ENCODE peak calls at places on chromosomes 1 and 21, in five cellular contexts. A is dorsolateral prefrontal cortex; C is endodermal cell; F is CD8-positive, alpha-beta memory T cell; W is fibroblast of mammary gland. T is an unnamed sample.

GRCh38 chr1:212973426-212973825 is 23.1 kb downstream of the VASH2 start:
- DNase-seq in A (no peak), C (no peak), F (no peak), W (no peak), T (no peak)

GRCh38 chr1:26278835-26279597 is 870 bp upstream of the SH3BGRL3 start:
- DNase-seq in A (no peak), C (no peak), F (no peak), W (peak; percentile 84), T (no peak)

GRCh38 chr1:228734881-228735801 is at the start of gene RHOU:
- DNase-seq in A (peak; percentile 90), C (peak; percentile 86), F (peak; percentile 58), W (peak; percentile 30), T (no peak)

GRCh38 chr1:3536395-3536794 is 74.9 kb downstream of the MEGF6 start:
- DNase-seq in A (no peak), C (no peak), F (no peak), W (no peak), T (no peak)

GRCh38 chr1:112247971-112248370 is 148.0 kb upstream of the CTTNBP2NL start:
- DNase-seq in A (no peak), C (no peak), F (no peak), W (no peak), T (no peak)

GRCh38 chr1:212956231-212956630 is 5.9 kb downstream of the VASH2 start:
- DNase-seq in A (no peak), C (no peak), F (no peak), W (no peak), T (no peak)

GRCh38 chr1:185215911-185216310 is 58.9 kb downstream of the SWT1 start:
- DNase-seq in A (no peak), C (no peak), F (no peak), W (peak; percentile 8), T (no peak)

GRCh38 chr1:167118188-167118587 is 24.3 kb downstream of the STYXL2 start:
- DNase-seq in A (no peak), C (no peak), F (no peak), W (no peak), T (no peak)

GRCh38 chr1:220791959-220792358 is 5.2 kb downstream of the MTARC1 start:
- DNase-seq in A (no peak), C (no peak), F (no peak), W (no peak), T (peak; percentile 60)

GRCh38 chr1:218460367-218460766 is 115.2 kb downstream of the TGFB2 start:
- DNase-seq in A (no peak), C (peak; percentile 70), F (no peak), W (peak; percentile 55), T (no peak)

GRCh38 chr1:178684111-178684510 is 40.9 kb upstream of the RALGPS2 start:
- DNase-seq in A (no peak), C (no peak), F (no peak), W (no peak), T (no peak)

GRCh38 chr21:15192243-15192642 is 127.4 kb upstream of the NRIP1 start:
- DNase-seq in A (no peak), C (no peak), F (no peak), W (peak; percentile 79), T (peak; percentile 85)

GRCh38 chr21:9839011-9839661 is 682.2 kb upstream of the TPTE start:
- DNase-seq in A (no peak), C (no peak), F (no peak), W (no peak), T (no peak)

GRCh38 chr1:153805042-153805745 is 30.0 kb downstream of the SLC27A3 start:
- DNase-seq in A (no peak), C (no peak), F (peak; percentile 66), W (peak; percentile 95), T (peak; percentile 67)

GRCh38 chr1:3918966-3919611 is 19.0 kb upstream of the C1orf174 start:
- DNase-seq in A (peak; percentile 21), C (no peak), F (no peak), W (no peak), T (no peak)

GRCh38 chr21:44531606-44532128 is 8.3 kb downstream of the KRTAP10-1 start:
- DNase-seq in A (peak; percentile 27), C (peak; percentile 33), F (no peak), W (no peak), T (no peak)

GRCh38 chr21:46621457-46622182 is 13.9 kb upstream of the PRMT2 start:
- DNase-seq in A (peak; percentile 86), C (no peak), F (no peak), W (no peak), T (no peak)

GRCh38 chr21:35527358-35527757 is 478.3 kb upstream of the RUNX1 start:
- DNase-seq in A (no peak), C (no peak), F (no peak), W (no peak), T (no peak)

DNA sequence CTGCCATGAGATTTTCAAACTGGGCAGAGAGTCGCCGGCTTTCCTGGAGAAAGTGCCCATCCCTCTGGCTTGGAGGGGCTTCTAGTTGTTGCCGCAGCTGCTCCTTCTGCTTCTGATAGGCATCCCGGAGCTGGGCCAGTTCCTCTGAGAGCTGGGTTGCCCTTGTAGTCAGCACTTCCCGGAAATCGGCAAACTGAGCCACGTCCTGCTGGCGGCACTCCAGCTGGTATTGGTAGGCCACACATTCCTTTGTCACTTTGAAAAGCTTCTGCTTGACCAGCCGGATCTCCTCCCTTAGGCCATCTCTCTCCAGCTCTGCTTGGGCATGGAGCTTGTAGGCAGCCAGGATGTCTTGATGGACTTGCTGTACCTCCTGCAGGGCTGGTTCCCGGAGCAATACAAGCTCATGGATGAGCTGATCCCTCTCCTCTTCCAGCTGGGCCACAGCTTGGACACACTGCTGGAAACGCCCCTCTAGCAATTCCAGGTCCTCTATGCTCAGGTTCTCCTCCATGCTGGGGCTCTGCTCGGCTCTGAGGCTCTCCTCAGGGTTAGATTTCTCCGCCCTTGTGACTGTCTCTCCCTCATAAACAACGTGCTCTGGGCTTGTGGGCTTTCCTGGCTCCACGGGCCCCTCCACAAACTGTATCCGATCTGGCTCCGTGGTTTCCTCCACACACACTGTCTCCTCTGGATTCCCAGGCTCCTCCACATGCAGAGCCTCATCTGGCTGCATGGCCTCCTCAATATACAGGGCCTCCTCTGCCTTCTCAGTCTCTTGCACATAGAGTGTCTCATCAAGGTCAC is 7.3 kb downstream of the SYNC start:
- DNase-seq in A (peak; percentile 50), C (peak; percentile 62), F (no peak), W (peak; percentile 69), T (no peak)
- H3K4me3 ChIP-seq in A (no peak overlapping the region), C (no peak overlapping the region), F (no peak overlapping the region), W (no peak overlapping the region), T (no peak overlapping the region)

GRCh38 chr1:197913495-197914276 is 3.5 kb upstream of the LHX9 start:
- DNase-seq in A (no peak), C (peak; percentile 66), F (no peak), W (no peak), T (no peak)
- H3K4me3 ChIP-seq in A (no peak overlapping the region), C (peak overlapping the region; percentile 74), F (no peak overlapping the region), W (no peak overlapping the region), T (no peak overlapping the region)

GRCh38 chr1:222894331-222894730 is 79.5 kb downstream of the DISP1 start:
- DNase-seq in A (no peak), C (no peak), F (no peak), W (no peak), T (no peak)

GRCh38 chr1:222891578-222891977 is 76.7 kb downstream of the DISP1 start:
- DNase-seq in A (no peak), C (no peak), F (no peak), W (no peak), T (no peak)

GRCh38 chr1:222890702-222891101 is 75.9 kb downstream of the DISP1 start:
- DNase-seq in A (no peak), C (no peak), F (no peak), W (no peak), T (no peak)

GRCh38 chr1:222893255-222893654 is 78.4 kb downstream of the DISP1 start:
- DNase-seq in A (peak; percentile 72), C (no peak), F (no peak), W (peak; percentile 55), T (no peak)

DNA sequence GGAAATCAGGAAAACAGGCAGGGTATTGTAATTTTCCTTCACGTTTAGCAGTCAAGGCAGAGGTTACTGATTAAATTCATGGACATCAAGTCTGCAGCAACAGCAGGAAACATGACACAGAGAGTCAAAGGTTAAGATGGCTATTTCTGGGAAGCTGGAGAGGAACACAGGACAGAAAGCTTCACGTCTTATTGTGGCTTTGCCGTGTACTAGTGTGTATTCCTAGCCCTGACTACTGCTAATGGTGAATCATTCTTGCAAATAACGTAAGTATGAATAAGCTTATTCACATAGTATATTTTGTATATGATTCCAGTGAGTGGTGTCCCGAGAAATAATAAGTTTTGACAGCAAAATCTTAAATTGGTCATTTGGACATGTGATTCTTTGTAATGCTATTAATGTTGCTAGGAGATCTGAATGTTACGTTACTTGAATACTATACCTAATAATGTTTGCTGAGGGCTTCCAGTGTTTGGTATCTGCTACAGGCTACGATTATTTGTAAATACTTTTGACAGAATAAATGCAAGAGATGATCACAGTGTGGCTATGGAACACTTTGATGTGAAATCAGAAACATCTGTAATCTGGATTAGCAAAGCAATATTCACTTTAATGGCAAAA is 77.4 kb downstream of the DISP1 start:
- DNase-seq in A (no peak), C (no peak), F (no peak), W (peak; percentile 95), T (peak; percentile 81)
- H3K4me3 ChIP-seq in A (no peak overlapping the region), C (no peak overlapping the region), F (no peak overlapping the region), W (no peak overlapping the region), T (no peak overlapping the region)

GRCh38 chr1:150322310-150322709 is 977 bp downstream of the PRPF3 start:
- DNase-seq in A (no peak), C (no peak), F (no peak), W (peak; percentile 48), T (no peak)
- H3K4me3 ChIP-seq in A (peak overlapping the region; percentile 72), C (peak overlapping the region; percentile 97), F (peak overlapping the region; percentile 79), W (peak overlapping the region; percentile 79), T (peak overlapping the region; percentile 95)

GRCh38 chr1:233655433-233655844 is 41.5 kb downstream of the KCNK1 start:
- DNase-seq in A (no peak), C (no peak), F (no peak), W (no peak), T (no peak)
- H3K4me3 ChIP-seq in A (no peak overlapping the region), C (no peak overlapping the region), F (no peak overlapping the region), W (no peak overlapping the region), T (no peak overlapping the region)

DNA sequence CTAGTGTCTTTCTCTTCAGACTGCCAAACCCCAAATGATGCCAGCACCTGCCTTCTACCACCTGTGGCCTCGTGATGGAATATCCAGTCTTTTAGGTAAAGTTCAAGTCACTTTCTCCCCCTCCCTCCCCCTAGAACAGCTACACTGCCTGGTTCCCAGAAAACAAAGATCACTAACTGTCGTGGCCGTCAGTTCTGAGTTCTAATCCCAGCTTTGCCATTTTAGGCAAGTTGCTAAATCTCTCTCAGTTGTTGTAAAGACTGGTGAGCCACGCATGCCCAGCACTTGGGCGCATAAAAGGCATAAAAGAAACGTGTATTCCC is 648 bp upstream of the TRAPPC3 start:
- DNase-seq in A (no peak), C (no peak), F (no peak), W (no peak), T (no peak)
- H3K4me3 ChIP-seq in A (peak overlapping the region; percentile 95), C (peak overlapping the region; percentile 62), F (peak overlapping the region; percentile 32), W (peak overlapping the region; percentile 10), T (no peak overlapping the region)

GRCh38 chr1:99808391-99809115 is 41.6 kb upstream of the AGL start:
- DNase-seq in A (no peak), C (peak; percentile 63), F (peak; percentile 2), W (peak; percentile 93), T (peak; percentile 88)
- H3K4me3 ChIP-seq in A (peak overlapping the region; percentile 11), C (no peak overlapping the region), F (no peak overlapping the region), W (no peak overlapping the region), T (no peak overlapping the region)